ENCODE peak calls at places on chromosomes 2 and 18, in eight cellular contexts. W is right atrium auricular region, A is AG04450, Y is AG10803, L is astrocyte of the spinal cord, E is mammary epithelial cell, J is choroid plexus epithelial cell, M is foreskin fibroblast. C is an unnamed sample.
A peak's percentile ranks its signal among the peaks of the same experiment; 100 is the strongest.

GRCh38 chr2:149552226-149552625 is 35.3 kb downstream of the MMADHC start:
- DNase-seq in W (no peak), A (no peak), Y (peak; percentile 44), L (no peak), E (no peak), J (no peak), M (no peak), C (no peak)

GRCh38 chr2:98175811-98176210 is 88.8 kb downstream of the VWA3B start:
- DNase-seq in W (no peak), A (no peak), Y (no peak), L (no peak), E (no peak), J (peak; percentile 5), M (no peak), C (no peak)

GRCh38 chr2:241869087-241869961 is at the start of gene RTP5:
- DNase-seq in W (no peak), A (no peak), Y (no peak), L (no peak), E (no peak), J (no peak), M (no peak), C (no peak)

GRCh38 chr2:160321025-160321424 is 121.0 kb upstream of the ITGB6 start:
- DNase-seq in W (no peak), A (no peak), Y (no peak), L (no peak), E (no peak), J (no peak), M (no peak), C (no peak)

GRCh38 chr18:79511671-79512301 is 116.1 kb downstream of the NFATC1 start:
- DNase-seq in W (peak; percentile 50), A (no peak), Y (no peak), L (no peak), E (no peak), J (peak; percentile 13), M (no peak), C (no peak)

GRCh38 chr2:58051445-58051844 is 4.8 kb downstream of the VRK2 start:
- DNase-seq in W (no peak), A (no peak), Y (no peak), L (no peak), E (no peak), J (no peak), M (no peak), C (no peak)

GRCh38 chr2:151302879-151303278 is 13.4 kb upstream of the NMI start:
- DNase-seq in W (no peak), A (peak; percentile 51), Y (peak; percentile 89), L (peak; percentile 74), E (peak; percentile 30), J (peak; percentile 72), M (peak; percentile 51), C (peak; percentile 88)

GRCh38 chr2:130183500-130184373 is 1.7 kb downstream of the MZT2B start:
- DNase-seq in W (no peak), A (no peak), Y (peak; percentile 35), L (peak; percentile 39), E (no peak), J (peak; percentile 59), M (peak; percentile 15), C (peak; percentile 31)

GRCh38 chr2:12982149-12982584 is 265.4 kb downstream of the TRIB2 start:
- DNase-seq in W (no peak), A (no peak), Y (peak; percentile 82), L (peak; percentile 29), E (no peak), J (peak; percentile 21), M (peak; percentile 70), C (peak; percentile 40)

GRCh38 chr2:71901466-71901865 is 246.2 kb downstream of the CYP26B1 start:
- DNase-seq in W (no peak), A (no peak), Y (peak; percentile 77), L (no peak), E (no peak), J (no peak), M (no peak), C (no peak)

GRCh38 chr2:61178603-61179545 is 16.9 kb downstream of the C2orf74 start:
- DNase-seq in W (no peak), A (no peak), Y (peak; percentile 30), L (no peak), E (no peak), J (peak; percentile 56), M (no peak), C (peak; percentile 27)

GRCh38 chr2:138787053-138787666 is 7.0 kb upstream of the NXPH2 start:
- DNase-seq in W (no peak), A (no peak), Y (peak; percentile 29), L (peak; percentile 59), E (peak; percentile 29), J (peak; percentile 66), M (peak; percentile 20), C (peak; percentile 54)

GRCh38 chr2:119528036-119528435 is 3.8 kb upstream of the SCTR start:
- DNase-seq in W (no peak), A (no peak), Y (no peak), L (no peak), E (no peak), J (no peak), M (no peak), C (no peak)

GRCh38 chr2:195535911-195536522 is 121.0 kb upstream of the SLC39A10 start:
- DNase-seq in W (no peak), A (no peak), Y (no peak), L (no peak), E (no peak), J (no peak), M (no peak), C (no peak)

GRCh38 chr2:233141888-233142287 is 81.7 kb downstream of the INPP5D start:
- DNase-seq in W (no peak), A (no peak), Y (no peak), L (no peak), E (no peak), J (no peak), M (no peak), C (no peak)

GRCh38 chr2:233142355-233142897 is 82.3 kb downstream of the INPP5D start:
- DNase-seq in W (no peak), A (no peak), Y (no peak), L (no peak), E (no peak), J (no peak), M (no peak), C (no peak)

GRCh38 chr2:233139875-233140585 is 79.9 kb downstream of the INPP5D start:
- DNase-seq in W (no peak), A (no peak), Y (no peak), L (no peak), E (peak; percentile 6), J (no peak), M (no peak), C (no peak)

GRCh38 chr2:233143700-233144331 is 83.7 kb downstream of the INPP5D start:
- DNase-seq in W (no peak), A (no peak), Y (no peak), L (no peak), E (no peak), J (no peak), M (no peak), C (no peak)

GRCh38 chr2:233140913-233141469 is 80.8 kb downstream of the INPP5D start:
- DNase-seq in W (no peak), A (no peak), Y (no peak), L (no peak), E (no peak), J (no peak), M (no peak), C (no peak)
- H3K4me3 ChIP-seq in W (no peak overlapping the region), A (no peak overlapping the region), Y (no peak overlapping the region), L (no peak overlapping the region), E (peak overlapping the region; percentile 87), J (no peak overlapping the region), M (no peak overlapping the region), C (no peak overlapping the region)

GRCh38 chr2:158095269-158095668 is 6.4 kb upstream of the UPP2 start:
- DNase-seq in W (no peak), A (no peak), Y (no peak), L (no peak), E (no peak), J (no peak), M (no peak), C (no peak)

GRCh38 chr2:158095912-158096311 is 5.8 kb upstream of the UPP2 start:
- DNase-seq in W (no peak), A (no peak), Y (no peak), L (no peak), E (no peak), J (no peak), M (no peak), C (no peak)

GRCh38 chr2:158098171-158098570 is 3.5 kb upstream of the UPP2 start:
- DNase-seq in W (no peak), A (no peak), Y (no peak), L (no peak), E (no peak), J (no peak), M (no peak), C (no peak)

GRCh38 chr2:158099716-158100115 is 2.0 kb upstream of the UPP2 start:
- DNase-seq in W (no peak), A (no peak), Y (peak; percentile 9), L (peak; percentile 10), E (peak; percentile 31), J (peak; percentile 39), M (no peak), C (peak; percentile 17)

GRCh38 chr2:158097481-158097880 is 4.2 kb upstream of the UPP2 start:
- DNase-seq in W (no peak), A (no peak), Y (no peak), L (no peak), E (no peak), J (no peak), M (no peak), C (no peak)
- TF ChIP-seq CTCF in W (no peak), A (no peak), Y (no peak), L (no peak), E (no peak), J (no peak), M (no peak), C (no peak)

DNA sequence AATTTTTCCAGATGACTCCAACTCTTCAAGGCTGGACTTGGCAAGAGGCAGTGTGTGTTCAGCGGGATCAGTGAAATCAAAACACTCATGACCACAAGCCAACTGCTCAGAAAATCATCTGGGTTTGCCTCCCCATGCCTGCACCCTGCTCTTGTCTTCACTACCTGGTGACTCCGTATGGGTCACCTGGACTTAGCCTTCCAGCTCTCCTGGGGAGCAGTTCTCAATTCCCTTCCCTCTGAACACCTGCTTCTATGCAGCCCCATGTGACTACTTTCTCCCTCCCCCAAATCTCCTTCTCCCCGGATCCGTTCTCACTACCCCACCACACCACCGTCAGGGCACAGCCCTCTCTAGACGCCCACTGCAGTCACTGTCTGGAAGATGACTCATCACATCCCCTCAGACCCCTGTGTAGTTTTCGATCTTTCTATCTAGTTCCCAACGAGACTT is 130.2 kb upstream of the ID2 start:
- DNase-seq in W (no peak), A (no peak), Y (no peak), L (no peak), E (no peak), J (no peak), M (no peak), C (no peak)
- H3K4me3 ChIP-seq in W (no peak overlapping the region), A (no peak overlapping the region), Y (no peak overlapping the region), L (no peak overlapping the region), E (no peak overlapping the region), J (no peak overlapping the region), M (no peak overlapping the region), C (no peak overlapping the region)

DNA sequence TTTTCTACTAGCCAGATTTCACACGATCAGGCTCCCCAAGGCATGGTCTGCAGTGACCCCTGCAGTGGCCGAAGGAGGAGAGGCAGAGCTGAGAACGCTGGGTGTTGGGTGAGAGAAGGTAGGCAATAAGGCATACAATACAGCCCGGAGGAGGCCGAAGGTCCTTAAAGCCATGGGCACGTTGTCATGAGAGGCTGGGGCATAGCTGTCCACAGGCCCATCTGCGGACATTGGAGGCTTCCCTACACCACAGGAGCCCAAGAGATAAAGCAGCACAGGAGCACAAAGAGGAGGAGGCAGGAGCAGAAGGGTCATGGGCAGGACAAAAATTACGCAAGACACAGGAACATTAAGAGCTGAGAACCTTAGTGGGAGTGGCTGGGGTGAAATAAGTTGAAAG is 16.7 kb upstream of the BZW1 start:
- DNase-seq in W (no peak), A (no peak), Y (no peak), L (no peak), E (no peak), J (peak; percentile 86), M (no peak), C (peak; percentile 46)
- TF ChIP-seq CTCF in W (no peak), A (no peak), Y (no peak), L (peak; percentile 10), E (no peak), J (peak; percentile 41), M (no peak), C (no peak)